ENCODE peak calls at places on chromosomes 2 and 18, in six cellular contexts. D is GM12878; Z is AG10803; Y is GM18507; W is stimulated activated CD4-positive, alpha-beta T cell treated with anti-CD3 and anti-CD28 coated beads, Interleukin-12 subunit alpha, Interleukin-12 subunit beta, amount 100 ng/mL, for 24 hours; L is activated T-helper 1 cell treated with anti-CD3 and anti-CD28 coated beads, Interleukin-2, amount 50 U/mL, for 16 hours. T is an unnamed sample.

GRCh38 chr2:109171444-109172334 is 42.7 kb downstream of the SH3RF3 start:
- DNase-seq in D (no peak), W (no peak), Z (peak), Y (no peak), L (no peak), T (no peak)

GRCh38 chr2:174688079-174688478 is 76.2 kb downstream of the CHRNA1 start:
- DNase-seq in L (no peak), D (no peak), W (no peak), Y (no peak), Z (peak), T (no peak)

GRCh38 chr2:205003288-205003687 is 458.0 kb downstream of the PARD3B start:
- DNase-seq in L (no peak), Y (no peak), W (no peak), Z (no peak), D (no peak), T (no peak)

GRCh38 chr2:81304154-81304830 is 999.7 kb upstream of the LRRTM1 start:
- DNase-seq in L (no peak), Y (no peak), D (no peak), Z (no peak), W (no peak), T (no peak)

GRCh38 chr2:9408641-9409151 is 14.6 kb downstream of the ITGB1BP1 start:
- DNase-seq in W (no peak), Y (no peak), L (no peak), Z (peak), D (no peak), T (no peak)

GRCh38 chr2:223797811-223798721 is 39.3 kb downstream of the AP1S3 start:
- DNase-seq in Z (peak), L (no peak), W (no peak), D (peak), Y (peak), T (no peak)

GRCh38 chr2:230687498-230687897 is 25.1 kb upstream of the CAB39 start:
- DNase-seq in L (no peak), Y (no peak), W (no peak), D (no peak), Z (no peak), T (no peak)

GRCh38 chr18:2914844-2915243 is 68.0 kb downstream of the EMILIN2 start:
- DNase-seq in Z (no peak), Y (no peak), L (no peak), W (no peak), D (no peak), T (no peak)

GRCh38 chr2:84807063-84807485 is 73.8 kb downstream of the TRABD2A start:
- DNase-seq in Y (no peak), Z (peak), L (no peak), W (no peak), D (no peak), T (no peak)

GRCh38 chr2:71852141-71852711 is 295.4 kb downstream of the CYP26B1 start:
- DNase-seq in L (no peak), W (no peak), D (no peak), Z (peak), Y (no peak), T (no peak)

GRCh38 chr2:118249970-118250369 is 161.7 kb downstream of the INSIG2 start:
- DNase-seq in Z (peak), W (no peak), D (no peak), L (no peak), Y (no peak), T (no peak)

T was measured in stimulated activated CD8-positive, alpha-beta memory T cell treated with anti-CD3 and anti-CD28 coated beads, Interleukin-7, amount 100 ng/mL, for 48 hours.